ENCODE peak calls at places on chromosome 4, in four cellular contexts. Y is fibroblast of lung, S is heart left ventricle, K is IMR-90. R is an unnamed sample.

GRCh38 chr4:2135083-2135482 is 76.0 kb downstream of the NAT8L start:
- DNase-seq in Y (peak; percentile 49), S (no peak), K (peak; percentile 49), R (no peak)

GRCh38 chr4:121217385-121217784 is 53.3 kb upstream of the TNIP3 start:
- DNase-seq in Y (peak; percentile 28), S (no peak), K (peak; percentile 46), R (no peak)

GRCh38 chr4:134027931-134028330 is 173.7 kb downstream of the PABPC4L start:
- DNase-seq in Y (peak; percentile 94), S (no peak), K (peak; percentile 69), R (peak; percentile 85)

GRCh38 chr4:38860788-38861424 is 4.3 kb upstream of the TLR6 start:
- DNase-seq in Y (no peak), S (no peak), K (peak; percentile 26), R (peak; percentile 61)

GRCh38 chr4:101229116-101229515 is 118.2 kb downstream of the PPP3CA start:
- DNase-seq in Y (peak; percentile 82), S (no peak), K (peak; percentile 57), R (no peak)

GRCh38 chr4:55308071-55308470 is 38.0 kb upstream of the SRD5A3 start:
- DNase-seq in Y (no peak), S (no peak), K (no peak), R (peak; percentile 27)

GRCh38 chr4:183747931-183748664 is 89.0 kb downstream of the TRAPPC11 start:
- DNase-seq in Y (no peak), S (no peak), K (peak; percentile 8), R (peak; percentile 59)

GRCh38 chr4:144627663-144628076 is 18.3 kb upstream of the HHIP start:
- DNase-seq in Y (peak; percentile 84), S (no peak), K (peak; percentile 73), R (peak; percentile 80)

GRCh38 chr4:150743564-150744342 is 161.8 kb downstream of the MAB21L2 start:
- DNase-seq in Y (peak; percentile 51), S (no peak), K (peak; percentile 21), R (no peak)

DNA sequence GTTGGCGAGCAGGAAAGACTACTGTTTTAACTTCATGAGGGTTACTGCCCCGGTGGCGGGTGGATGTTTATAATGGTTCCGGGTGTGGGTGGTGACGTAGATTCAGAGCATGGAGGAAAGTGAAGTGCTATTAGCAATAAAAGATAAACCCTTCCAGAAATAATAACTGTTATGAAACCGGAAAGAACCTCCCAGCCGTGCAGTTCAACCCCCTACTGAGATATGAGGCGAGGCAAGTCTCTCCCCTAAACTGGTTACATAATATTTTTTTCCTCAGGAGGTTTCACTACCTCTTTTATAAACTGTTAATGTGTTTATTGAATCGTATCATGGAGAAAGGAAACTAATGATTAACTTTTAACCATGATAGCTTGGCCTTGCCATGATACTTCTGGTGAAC is 33.9 kb upstream of the STIM2 start:
- DNase-seq in Y (no peak), S (peak; percentile 50), K (peak; percentile 59), R (no peak)
- H3K4me1 ChIP-seq in Y (no peaks in the 10 kb centered on the region), S (no peaks in the 10 kb centered on the region), K (no peaks in the 10 kb centered on the region), R (no peaks in the 10 kb centered on the region)

GRCh38 chr4:678331-678734 is 4.0 kb downstream of the MYL5 start:
- DNase-seq in Y (no peak), S (no peak), K (no peak), R (no peak)

GRCh38 chr4:675980-676870 is 1.9 kb downstream of the MYL5 start:
- DNase-seq in Y (no peak), S (no peak), K (no peak), R (no peak)

GRCh38 chr4:678765-679481 is 4.6 kb downstream of the MYL5 start:
- DNase-seq in Y (no peak), S (no peak), K (no peak), R (no peak)

GRCh38 chr4:676871-677235 is 2.5 kb downstream of the MYL5 start:
- DNase-seq in Y (no peak), S (no peak), K (no peak), R (no peak)

DNA sequence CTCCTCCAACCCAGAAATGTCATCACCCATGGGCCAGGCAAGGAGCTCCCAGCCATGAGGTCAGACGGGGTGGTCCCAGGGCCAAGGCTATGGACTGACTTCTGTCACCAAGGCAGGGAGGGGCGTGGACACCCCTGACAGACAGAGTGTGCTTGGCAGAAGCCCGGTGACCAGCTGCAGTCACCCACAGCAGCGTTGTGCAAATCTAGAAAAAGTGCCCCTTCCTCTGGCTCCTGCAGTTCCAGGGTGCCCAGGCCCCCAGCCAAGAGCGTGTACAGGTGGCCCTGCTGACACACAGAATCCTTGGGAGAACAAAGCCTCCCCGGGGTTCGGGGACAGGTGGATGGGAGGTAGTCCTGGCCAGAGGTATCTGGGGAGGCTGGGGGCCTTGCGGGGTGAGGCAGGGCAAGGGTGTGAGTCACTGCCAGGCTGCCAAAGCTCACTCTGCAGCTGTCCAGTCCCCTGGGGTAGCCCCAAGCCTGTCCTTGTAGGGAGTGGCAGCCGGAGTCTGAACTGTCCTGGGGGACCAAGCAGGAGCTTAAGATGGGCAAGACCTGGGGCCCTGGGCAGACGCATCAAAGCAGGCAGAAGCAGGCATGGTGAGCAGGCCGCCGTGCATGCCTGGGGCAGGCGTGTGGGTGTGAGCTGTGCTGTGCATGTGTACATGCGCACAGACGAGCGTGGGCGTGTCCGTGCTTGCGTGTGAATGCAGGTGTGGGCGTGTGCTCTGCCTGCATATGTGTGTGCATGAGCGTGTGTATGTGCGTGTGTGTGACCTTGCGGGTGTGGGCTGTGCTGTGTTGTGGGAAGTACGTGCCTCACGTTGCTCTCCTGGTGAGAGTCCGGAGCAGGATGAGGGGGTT is 3.3 kb downstream of the MYL5 start:
- DNase-seq in Y (no peak), S (no peak), K (no peak), R (peak; percentile 63)
- H3K4me1 ChIP-seq in Y (peaks cover 4% of the 10 kb centered on the region), S (peaks cover 20% of the 10 kb centered on the region), K (peaks cover 12% of the 10 kb centered on the region), R (peaks cover 33% of the 10 kb centered on the region)

DNA sequence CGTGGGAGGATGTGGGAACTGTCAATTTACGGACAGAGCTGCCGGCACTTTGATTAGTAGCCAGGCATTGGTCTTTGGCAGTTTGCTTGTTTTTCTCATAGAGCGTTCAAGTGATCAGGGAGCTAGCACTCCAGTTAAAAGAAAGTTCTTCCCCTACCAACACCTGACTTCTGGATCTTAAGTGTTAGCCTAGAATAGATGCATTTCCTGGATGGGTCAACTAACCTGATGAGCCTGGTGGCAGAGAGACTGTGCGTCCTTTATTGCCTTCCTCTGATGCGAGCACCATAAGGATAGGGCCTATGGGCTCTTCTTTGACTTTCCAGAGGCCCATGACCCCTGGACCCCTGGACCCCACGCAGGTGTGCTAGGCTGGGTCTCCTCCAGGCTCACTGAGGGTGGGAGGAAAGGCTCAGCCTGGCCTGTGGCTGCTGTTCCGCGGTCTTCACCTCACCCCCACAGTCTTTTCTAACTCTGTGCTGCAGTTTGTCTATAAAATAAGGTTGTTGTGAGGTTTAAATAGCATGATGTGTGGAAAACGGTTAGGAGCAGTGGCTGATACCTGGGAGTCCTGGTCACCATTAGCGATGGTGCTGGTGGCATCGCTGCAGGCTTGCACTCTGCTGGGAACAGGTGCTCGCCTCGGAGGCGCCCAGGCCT is 6.8 kb downstream of the RGS12 start:
- DNase-seq in Y (no peak), S (no peak), K (no peak), R (no peak)
- H3K4me1 ChIP-seq in Y (peaks cover 5% of the 10 kb centered on the region), S (peaks cover 10% of the 10 kb centered on the region), K (peaks cover 11% of the 10 kb centered on the region), R (no peaks in the 10 kb centered on the region)

GRCh38 chr4:18014269-18014668 is 7.3 kb downstream of the LCORL start:
- DNase-seq in Y (no peak), S (no peak), K (no peak), R (no peak)

GRCh38 chr4:18012115-18012806 is 9.3 kb downstream of the LCORL start:
- DNase-seq in Y (peak; percentile 7), S (no peak), K (no peak), R (no peak)

GRCh38 chr4:18007625-18008024 is 13.9 kb downstream of the LCORL start:
- DNase-seq in Y (no peak), S (no peak), K (no peak), R (no peak)

DNA sequence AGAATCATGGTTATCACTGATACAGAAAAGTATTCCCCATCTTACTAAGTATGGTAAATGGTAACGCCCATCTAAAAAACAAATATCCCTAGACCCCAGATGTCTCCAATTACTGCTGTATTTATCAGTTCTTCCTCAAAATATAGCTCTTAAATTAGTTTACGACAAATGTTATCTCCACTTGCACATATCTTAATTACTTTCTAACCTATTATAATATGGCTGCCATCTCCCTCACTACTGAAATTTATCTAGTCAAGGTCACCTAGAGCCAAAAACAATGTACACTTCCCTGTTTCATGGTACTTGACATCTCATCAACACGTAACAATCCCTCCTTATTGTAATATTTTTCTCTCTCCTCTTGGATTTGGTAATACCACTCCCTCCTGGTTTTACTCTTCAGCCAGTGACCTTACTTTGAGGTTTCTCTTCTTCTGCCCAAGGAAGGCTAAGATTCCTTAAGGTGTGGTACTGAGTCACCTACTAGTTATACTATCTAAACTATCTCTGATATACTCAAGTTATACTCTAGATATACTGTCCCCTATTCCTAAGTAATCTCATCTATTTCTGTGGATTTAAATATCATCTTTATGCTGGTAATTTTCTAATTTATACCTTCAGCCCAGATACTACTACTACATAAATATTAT is 8.6 kb downstream of the LCORL start:
- DNase-seq in Y (no peak), S (no peak), K (no peak), R (no peak)
- H3K4me1 ChIP-seq in Y (no peaks in the 10 kb centered on the region), S (peaks cover 9% of the 10 kb centered on the region), K (peaks cover 6% of the 10 kb centered on the region), R (peaks cover 3% of the 10 kb centered on the region)

R was measured in PC-3.